ENCODE peak calls at places on chromosomes 12 and 14, in five cellular contexts. One of them, this sample, is unnamed.

GRCh38 chr12:67589078-67589477 is 59.5 kb upstream of the DYRK2 start:
- DNase-seq in NCI-H1105 treated with DMSO at 0.1 percent for 48 hours: no peak
- DNase-seq in NCI-H510A treated with DMSO at 0.1 percent for 48 hours: no peak
- DNase-seq in neural progenitor cell: no peak
- DNase-seq in naive thymus-derived CD8-positive, alpha-beta T cell: no peak
- DNase-seq in this sample: no peak

GRCh38 chr14:89836830-89837469 is 117.6 kb downstream of the EFCAB11 start:
- DNase-seq in NCI-H1105 treated with DMSO at 0.1 percent for 48 hours: no peak
- DNase-seq in NCI-H510A treated with DMSO at 0.1 percent for 48 hours: no peak
- DNase-seq in neural progenitor cell: no peak
- DNase-seq in naive thymus-derived CD8-positive, alpha-beta T cell: no peak
- DNase-seq in this sample: no peak

GRCh38 chr12:69052613-69053408 is 119.8 kb upstream of the CPM start:
- DNase-seq in NCI-H1105 treated with DMSO at 0.1 percent for 48 hours: no peak
- DNase-seq in NCI-H510A treated with DMSO at 0.1 percent for 48 hours: no peak
- DNase-seq in neural progenitor cell: no peak
- DNase-seq in naive thymus-derived CD8-positive, alpha-beta T cell: no peak
- DNase-seq in this sample: no peak

GRCh38 chr12:44157359-44157758 is 321.5 kb downstream of the TMEM117 start:
- DNase-seq in NCI-H1105 treated with DMSO at 0.1 percent for 48 hours: no peak
- DNase-seq in NCI-H510A treated with DMSO at 0.1 percent for 48 hours: no peak
- DNase-seq in neural progenitor cell: no peak
- DNase-seq in naive thymus-derived CD8-positive, alpha-beta T cell: no peak
- DNase-seq in this sample: no peak

GRCh38 chr14:100838493-100839440 is 12.8 kb downstream of the MEG3 start:
- DNase-seq in NCI-H1105 treated with DMSO at 0.1 percent for 48 hours: no peak
- DNase-seq in NCI-H510A treated with DMSO at 0.1 percent for 48 hours: no peak
- DNase-seq in neural progenitor cell: peak; percentile 85
- DNase-seq in naive thymus-derived CD8-positive, alpha-beta T cell: no peak
- DNase-seq in this sample: no peak

GRCh38 chr14:72518809-72519377 is 375.0 kb downstream of the DPF3 start:
- DNase-seq in NCI-H1105 treated with DMSO at 0.1 percent for 48 hours: no peak
- DNase-seq in NCI-H510A treated with DMSO at 0.1 percent for 48 hours: no peak
- DNase-seq in neural progenitor cell: no peak
- DNase-seq in naive thymus-derived CD8-positive, alpha-beta T cell: no peak
- DNase-seq in this sample: no peak

GRCh38 chr14:103023881-103024473 is 33.4 kb downstream of the CDC42BPB start:
- DNase-seq in NCI-H1105 treated with DMSO at 0.1 percent for 48 hours: no peak
- DNase-seq in NCI-H510A treated with DMSO at 0.1 percent for 48 hours: no peak
- DNase-seq in neural progenitor cell: no peak
- DNase-seq in naive thymus-derived CD8-positive, alpha-beta T cell: no peak
- DNase-seq in this sample: no peak

GRCh38 chr14:32611752-32612151 is 282.7 kb downstream of the AKAP6 start:
- DNase-seq in NCI-H1105 treated with DMSO at 0.1 percent for 48 hours: no peak
- DNase-seq in NCI-H510A treated with DMSO at 0.1 percent for 48 hours: no peak
- DNase-seq in neural progenitor cell: no peak
- DNase-seq in naive thymus-derived CD8-positive, alpha-beta T cell: no peak
- DNase-seq in this sample: no peak